ENCODE peak calls at places on chromosome 2, in seven cellular contexts. One of them, this sample, is unnamed.

GRCh38 chr2:46460991-46461715 is 18.2 kb upstream of the TMEM247 start:
- DNase-seq in tibial nerve: peak
- DNase-seq in NCI-H460: peak
- DNase-seq in NCI-H2081: peak
- DNase-seq in SW480: peak
- DNase-seq in astrocyte of the cerebellum: peak
- DNase-seq in CD4-positive, alpha-beta T cell: peak
- DNase-seq in this sample: peak

GRCh38 chr2:82023710-82024109 is 1719.2 kb upstream of the LRRTM1 start:
- DNase-seq in SW480: peak
- DNase-seq in NCI-H460: peak
- DNase-seq in tibial nerve: no peak
- DNase-seq in astrocyte of the cerebellum: no peak
- DNase-seq in CD4-positive, alpha-beta T cell: no peak
- DNase-seq in NCI-H2081: peak
- DNase-seq in this sample: peak

GRCh38 chr2:189175869-189176431 is 3.6 kb downstream of the COL5A2 start:
- DNase-seq in SW480: no peak
- DNase-seq in NCI-H2081: no peak
- DNase-seq in astrocyte of the cerebellum: no peak
- DNase-seq in CD4-positive, alpha-beta T cell: no peak
- DNase-seq in NCI-H460: no peak
- DNase-seq in tibial nerve: no peak
- DNase-seq in this sample: no peak

GRCh38 chr2:109438773-109439191 is 175.0 kb downstream of the SEPTIN10 start:
- DNase-seq in astrocyte of the cerebellum: peak
- DNase-seq in NCI-H2081: no peak
- DNase-seq in tibial nerve: no peak
- DNase-seq in NCI-H460: peak
- DNase-seq in SW480: no peak
- DNase-seq in CD4-positive, alpha-beta T cell: no peak
- DNase-seq in this sample: peak

GRCh38 chr2:31704561-31705212 is 123.9 kb upstream of the SRD5A2 start:
- DNase-seq in astrocyte of the cerebellum: no peak
- DNase-seq in NCI-H460: no peak
- DNase-seq in SW480: no peak
- DNase-seq in tibial nerve: no peak
- DNase-seq in NCI-H2081: no peak
- DNase-seq in CD4-positive, alpha-beta T cell: no peak
- DNase-seq in this sample: peak

GRCh38 chr2:71101656-71102055 is 28.4 kb downstream of the MCEE start:
- DNase-seq in SW480: no peak
- DNase-seq in NCI-H460: no peak
- DNase-seq in CD4-positive, alpha-beta T cell: no peak
- DNase-seq in NCI-H2081: no peak
- DNase-seq in astrocyte of the cerebellum: peak
- DNase-seq in tibial nerve: no peak
- DNase-seq in this sample: peak

GRCh38 chr2:214232266-214232665 is 178.6 kb upstream of the VWC2L start:
- DNase-seq in tibial nerve: no peak
- DNase-seq in NCI-H460: no peak
- DNase-seq in NCI-H2081: no peak
- DNase-seq in CD4-positive, alpha-beta T cell: no peak
- DNase-seq in astrocyte of the cerebellum: no peak
- DNase-seq in SW480: no peak
- DNase-seq in this sample: no peak

GRCh38 chr2:233414777-233415570 is 60.7 kb downstream of the DGKD start:
- DNase-seq in astrocyte of the cerebellum: no peak
- DNase-seq in NCI-H460: no peak
- DNase-seq in tibial nerve: no peak
- DNase-seq in NCI-H2081: no peak
- DNase-seq in SW480: peak
- DNase-seq in CD4-positive, alpha-beta T cell: peak
- DNase-seq in this sample: peak

GRCh38 chr2:189719531-189719930 is 43.1 kb downstream of the OSGEPL1 start:
- DNase-seq in NCI-H2081: no peak
- DNase-seq in SW480: no peak
- DNase-seq in astrocyte of the cerebellum: no peak
- DNase-seq in tibial nerve: no peak
- DNase-seq in NCI-H460: no peak
- DNase-seq in CD4-positive, alpha-beta T cell: no peak
- DNase-seq in this sample: no peak

GRCh38 chr2:135585586-135585985 is 54.3 kb downstream of the R3HDM1 start:
- DNase-seq in NCI-H2081: no peak
- DNase-seq in astrocyte of the cerebellum: no peak
- DNase-seq in tibial nerve: no peak
- DNase-seq in CD4-positive, alpha-beta T cell: no peak
- DNase-seq in NCI-H460: no peak
- DNase-seq in SW480: no peak
- DNase-seq in this sample: peak

GRCh38 chr2:136131484-136131960 is 13.6 kb upstream of the CXCR4 start:
- DNase-seq in astrocyte of the cerebellum: no peak
- DNase-seq in tibial nerve: no peak
- DNase-seq in CD4-positive, alpha-beta T cell: peak
- DNase-seq in NCI-H460: no peak
- DNase-seq in NCI-H2081: no peak
- DNase-seq in SW480: no peak
- DNase-seq in this sample: no peak

GRCh38 chr2:27954771-27955384 is 64.3 kb downstream of the BABAM2 start:
- DNase-seq in astrocyte of the cerebellum: peak
- DNase-seq in NCI-H2081: no peak
- DNase-seq in NCI-H460: peak
- DNase-seq in CD4-positive, alpha-beta T cell: no peak
- DNase-seq in SW480: peak
- DNase-seq in tibial nerve: peak
- DNase-seq in this sample: peak

GRCh38 chr2:128326296-128326790 is 7.7 kb upstream of the HS6ST1 start:
- DNase-seq in astrocyte of the cerebellum: no peak
- DNase-seq in tibial nerve: no peak
- DNase-seq in SW480: no peak
- DNase-seq in NCI-H2081: no peak
- DNase-seq in CD4-positive, alpha-beta T cell: no peak
- DNase-seq in NCI-H460: no peak
- DNase-seq in this sample: no peak

GRCh38 chr2:51795248-51795888 is 763.4 kb upstream of the NRXN1 start:
- DNase-seq in CD4-positive, alpha-beta T cell: no peak
- DNase-seq in NCI-H460: no peak
- DNase-seq in astrocyte of the cerebellum: no peak
- DNase-seq in SW480: no peak
- DNase-seq in tibial nerve: no peak
- DNase-seq in NCI-H2081: peak
- DNase-seq in this sample: peak

GRCh38 chr2:6828299-6828584 is 37.5 kb downstream of the CMPK2 start:
- DNase-seq in tibial nerve: no peak
- DNase-seq in CD4-positive, alpha-beta T cell: no peak
- DNase-seq in NCI-H460: no peak
- DNase-seq in SW480: peak
- DNase-seq in astrocyte of the cerebellum: peak
- DNase-seq in NCI-H2081: peak
- DNase-seq in this sample: peak

GRCh38 chr2:179428659-179429058 is 164.0 kb upstream of the SESTD1 start:
- DNase-seq in NCI-H460: no peak
- DNase-seq in CD4-positive, alpha-beta T cell: no peak
- DNase-seq in SW480: no peak
- DNase-seq in astrocyte of the cerebellum: peak
- DNase-seq in tibial nerve: no peak
- DNase-seq in NCI-H2081: no peak
- DNase-seq in this sample: no peak

GRCh38 chr2:197990356-197990755 is 186.0 kb downstream of the PLCL1 start:
- DNase-seq in astrocyte of the cerebellum: no peak
- DNase-seq in NCI-H460: no peak
- DNase-seq in CD4-positive, alpha-beta T cell: no peak
- DNase-seq in tibial nerve: no peak
- DNase-seq in SW480: no peak
- DNase-seq in NCI-H2081: no peak
- DNase-seq in this sample: no peak

GRCh38 chr2:26067980-26068507 is 34.2 kb downstream of the RAB10 start:
- DNase-seq in NCI-H460: no peak
- DNase-seq in tibial nerve: no peak
- DNase-seq in NCI-H2081: no peak
- DNase-seq in SW480: no peak
- DNase-seq in CD4-positive, alpha-beta T cell: no peak
- DNase-seq in astrocyte of the cerebellum: no peak
- DNase-seq in this sample: no peak

GRCh38 chr2:158403237-158403636 is 53.3 kb downstream of the CCDC148 start:
- DNase-seq in SW480: no peak
- DNase-seq in CD4-positive, alpha-beta T cell: no peak
- DNase-seq in NCI-H460: no peak
- DNase-seq in tibial nerve: no peak
- DNase-seq in NCI-H2081: no peak
- DNase-seq in astrocyte of the cerebellum: no peak
- DNase-seq in this sample: no peak

GRCh38 chr2:234869164-234869563 is 82.7 kb upstream of the SH3BP4 start:
- DNase-seq in NCI-H2081: no peak
- DNase-seq in SW480: no peak
- DNase-seq in astrocyte of the cerebellum: no peak
- DNase-seq in CD4-positive, alpha-beta T cell: no peak
- DNase-seq in NCI-H460: no peak
- DNase-seq in tibial nerve: no peak
- DNase-seq in this sample: no peak

GRCh38 chr2:69156624-69157023 is 143.6 kb downstream of the ANTXR1 start:
- DNase-seq in NCI-H460: no peak
- DNase-seq in SW480: no peak
- DNase-seq in CD4-positive, alpha-beta T cell: no peak
- DNase-seq in astrocyte of the cerebellum: no peak
- DNase-seq in NCI-H2081: no peak
- DNase-seq in tibial nerve: no peak
- DNase-seq in this sample: no peak

GRCh38 chr2:15941970-15942710 is 1.8 kb downstream of the MYCN start:
- DNase-seq in tibial nerve: no peak
- DNase-seq in NCI-H460: no peak
- DNase-seq in CD4-positive, alpha-beta T cell: no peak
- DNase-seq in astrocyte of the cerebellum: no peak
- DNase-seq in NCI-H2081: no peak
- DNase-seq in SW480: peak
- DNase-seq in this sample: no peak

This sample was measured in PC-3.